ENCODE peak calls at places on chromosomes 5 and 9, in four cellular contexts. One of them, this sample, is unnamed.

GRCh38 chr9:37963936-37964739 is 60.2 kb upstream of the SLC25A51 start:
- DNase-seq in adrenal gland: peak; percentile 63
- DNase-seq in coronary artery: no peak
- DNase-seq in psoas muscle: peak; percentile 46
- DNase-seq in this sample: no peak

GRCh38 chr5:103000089-103000488 is 119.8 kb downstream of the GIN1 start:
- DNase-seq in psoas muscle: no peak
- DNase-seq in adrenal gland: no peak
- DNase-seq in coronary artery: no peak
- DNase-seq in this sample: no peak

GRCh38 chr5:150141544-150142188 is 14.0 kb downstream of the PDGFRB start:
- DNase-seq in coronary artery: no peak
- DNase-seq in adrenal gland: no peak
- DNase-seq in psoas muscle: no peak
- DNase-seq in this sample: no peak

GRCh38 chr5:65199988-65200668 is 281.6 kb downstream of the ADAMTS6 start:
- DNase-seq in adrenal gland: no peak
- DNase-seq in coronary artery: no peak
- DNase-seq in psoas muscle: no peak
- DNase-seq in this sample: no peak

GRCh38 chr9:95044731-95045508 is 272.6 kb downstream of the FANCC start:
- DNase-seq in psoas muscle: peak; percentile 52
- DNase-seq in coronary artery: no peak
- DNase-seq in adrenal gland: no peak
- DNase-seq in this sample: no peak

GRCh38 chr5:72137826-72138409 is 30.6 kb downstream of the MAP1B start:
- DNase-seq in coronary artery: no peak
- DNase-seq in psoas muscle: no peak
- DNase-seq in adrenal gland: no peak
- DNase-seq in this sample: no peak

GRCh38 chr5:35694481-35694880 is 76.8 kb downstream of the SPEF2 start:
- DNase-seq in coronary artery: no peak
- DNase-seq in adrenal gland: no peak
- DNase-seq in psoas muscle: no peak
- DNase-seq in this sample: no peak

GRCh38 chr9:130862747-130863146 is 27.7 kb downstream of the ABL1 start:
- DNase-seq in adrenal gland: no peak
- DNase-seq in coronary artery: peak; percentile 62
- DNase-seq in psoas muscle: no peak
- DNase-seq in this sample: no peak

GRCh38 chr5:24045034-24045433 is 537.6 kb downstream of the PRDM9 start:
- DNase-seq in psoas muscle: no peak
- DNase-seq in adrenal gland: no peak
- DNase-seq in coronary artery: no peak
- DNase-seq in this sample: no peak

GRCh38 chr5:113249216-113249615 is 185.6 kb downstream of the TSSK1B start:
- DNase-seq in psoas muscle: no peak
- DNase-seq in coronary artery: no peak
- DNase-seq in adrenal gland: no peak
- DNase-seq in this sample: no peak

GRCh38 chr5:10601246-10602030 is 37.6 kb downstream of the ANKRD33B start:
- DNase-seq in psoas muscle: peak; percentile 84
- DNase-seq in adrenal gland: peak; percentile 68
- DNase-seq in coronary artery: peak; percentile 94
- DNase-seq in this sample: peak; percentile 92

GRCh38 chr9:125538092-125538473 is 168.9 kb downstream of the MAPKAP1 start:
- DNase-seq in coronary artery: no peak
- DNase-seq in psoas muscle: no peak
- DNase-seq in adrenal gland: peak; percentile 61
- DNase-seq in this sample: no peak

GRCh38 chr5:10797246-10797645 is 36.2 kb upstream of the DAP start:
- DNase-seq in coronary artery: no peak
- DNase-seq in psoas muscle: no peak
- DNase-seq in adrenal gland: no peak
- DNase-seq in this sample: no peak

GRCh38 chr5:26572486-26572885 is 465.9 kb downstream of the CDH9 start:
- DNase-seq in adrenal gland: no peak
- DNase-seq in psoas muscle: no peak
- DNase-seq in coronary artery: no peak
- DNase-seq in this sample: no peak

GRCh38 chr5:75729321-75729720 is 12.1 kb upstream of the POC5 start:
- DNase-seq in psoas muscle: no peak
- DNase-seq in adrenal gland: peak; percentile 69
- DNase-seq in coronary artery: no peak
- DNase-seq in this sample: no peak

GRCh38 chr5:35672995-35673394 is 55.3 kb downstream of the SPEF2 start:
- DNase-seq in adrenal gland: no peak
- DNase-seq in coronary artery: no peak
- DNase-seq in psoas muscle: no peak
- DNase-seq in this sample: no peak

GRCh38 chr5:126481243-126481642 is 58.0 kb downstream of the GRAMD2B start:
- DNase-seq in coronary artery: no peak
- DNase-seq in psoas muscle: no peak
- DNase-seq in adrenal gland: no peak
- DNase-seq in this sample: no peak

GRCh38 chr5:45437746-45438145 is 258.4 kb downstream of the HCN1 start:
- DNase-seq in psoas muscle: no peak
- DNase-seq in coronary artery: no peak
- DNase-seq in adrenal gland: no peak
- DNase-seq in this sample: no peak

GRCh38 chr9:87872079-87872624 is 10.5 kb upstream of the SPATA31E1 start:
- DNase-seq in adrenal gland: no peak
- DNase-seq in coronary artery: no peak
- DNase-seq in psoas muscle: no peak
- DNase-seq in this sample: peak; percentile 54

GRCh38 chr9:82810902-82811301 is 252.0 kb downstream of the RASEF start:
- DNase-seq in psoas muscle: no peak
- DNase-seq in adrenal gland: no peak
- DNase-seq in coronary artery: no peak
- DNase-seq in this sample: no peak

GRCh38 chr9:121771418-121771817 is 120.0 kb downstream of the DAB2IP start:
- DNase-seq in coronary artery: no peak
- DNase-seq in psoas muscle: no peak
- DNase-seq in adrenal gland: no peak
- DNase-seq in this sample: no peak

GRCh38 chr5:10581424-10581748 is 17.5 kb downstream of the ANKRD33B start:
- DNase-seq in psoas muscle: no peak
- DNase-seq in coronary artery: no peak
- DNase-seq in adrenal gland: no peak
- DNase-seq in this sample: no peak

GRCh38 chr5:85545129-85545528 is 1072.6 kb upstream of the COX7C start:
- DNase-seq in coronary artery: no peak
- DNase-seq in psoas muscle: no peak
- DNase-seq in adrenal gland: no peak
- DNase-seq in this sample: no peak

GRCh38 chr5:42168091-42168670 is 243.1 kb downstream of the FBXO4 start:
- DNase-seq in coronary artery: no peak
- DNase-seq in psoas muscle: no peak
- DNase-seq in adrenal gland: no peak
- DNase-seq in this sample: no peak

GRCh38 chr5:145775411-145775810 is 59.7 kb downstream of the PRELID2 start:
- DNase-seq in adrenal gland: no peak
- DNase-seq in coronary artery: no peak
- DNase-seq in psoas muscle: no peak
- DNase-seq in this sample: no peak

GRCh38 chr5:141373673-141374317 is at the start of gene PCDHGA6:
- DNase-seq in psoas muscle: no peak
- DNase-seq in coronary artery: no peak
- DNase-seq in adrenal gland: no peak
- DNase-seq in this sample: no peak
- TF ChIP-seq CTCF in psoas muscle: peak; percentile 36
- TF ChIP-seq CTCF in coronary artery: no peak
- TF ChIP-seq CTCF in adrenal gland: peak; percentile 30
- TF ChIP-seq CTCF in this sample: peak; percentile 62

DNA sequence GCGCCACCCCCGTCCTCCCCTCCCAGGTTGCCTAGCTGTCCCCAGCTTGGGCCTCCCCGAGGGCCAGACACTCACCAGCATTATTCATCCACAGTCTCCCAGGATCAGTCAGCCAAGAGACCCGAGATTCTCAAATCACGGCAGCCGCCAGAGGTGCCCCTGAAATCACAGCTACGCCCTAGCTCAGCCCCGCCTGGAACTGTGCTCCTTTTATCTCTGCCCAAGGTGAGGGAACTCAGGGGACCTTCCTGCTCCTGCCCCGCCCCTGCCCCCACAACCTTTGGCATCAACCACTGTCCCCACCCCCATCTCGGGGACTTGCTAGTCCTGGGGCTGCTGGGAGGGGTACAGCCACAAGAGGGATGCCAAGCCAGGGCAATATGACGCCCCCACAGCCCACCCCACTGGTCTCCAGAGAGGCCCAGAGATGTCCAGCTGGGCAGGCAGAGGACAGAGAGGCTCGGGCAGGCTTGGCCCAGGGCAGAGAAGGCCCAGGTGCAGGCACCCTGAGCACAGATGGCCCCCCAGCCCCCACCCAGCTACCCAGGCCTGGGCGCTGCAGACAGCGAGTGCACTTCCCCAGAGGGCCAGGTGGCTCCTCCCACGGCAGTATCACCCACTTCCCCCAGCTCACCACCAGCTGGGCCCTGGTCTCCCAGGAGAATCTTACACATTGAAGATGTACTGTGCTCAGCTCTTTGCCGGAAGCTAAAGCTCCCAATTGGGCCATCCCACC is at the start of gene FUT7:
- DNase-seq in coronary artery: no peak
- DNase-seq in adrenal gland: no peak
- DNase-seq in psoas muscle: no peak
- DNase-seq in this sample: no peak
- H3K4me3 ChIP-seq in coronary artery: peak within 1 kb of the TSS; percentile 45
- H3K4me3 ChIP-seq in adrenal gland: no peak within 1 kb of the TSS
- H3K4me3 ChIP-seq in psoas muscle: no peak within 1 kb of the TSS
- H3K4me3 ChIP-seq in this sample: no peak within 1 kb of the TSS

DNA sequence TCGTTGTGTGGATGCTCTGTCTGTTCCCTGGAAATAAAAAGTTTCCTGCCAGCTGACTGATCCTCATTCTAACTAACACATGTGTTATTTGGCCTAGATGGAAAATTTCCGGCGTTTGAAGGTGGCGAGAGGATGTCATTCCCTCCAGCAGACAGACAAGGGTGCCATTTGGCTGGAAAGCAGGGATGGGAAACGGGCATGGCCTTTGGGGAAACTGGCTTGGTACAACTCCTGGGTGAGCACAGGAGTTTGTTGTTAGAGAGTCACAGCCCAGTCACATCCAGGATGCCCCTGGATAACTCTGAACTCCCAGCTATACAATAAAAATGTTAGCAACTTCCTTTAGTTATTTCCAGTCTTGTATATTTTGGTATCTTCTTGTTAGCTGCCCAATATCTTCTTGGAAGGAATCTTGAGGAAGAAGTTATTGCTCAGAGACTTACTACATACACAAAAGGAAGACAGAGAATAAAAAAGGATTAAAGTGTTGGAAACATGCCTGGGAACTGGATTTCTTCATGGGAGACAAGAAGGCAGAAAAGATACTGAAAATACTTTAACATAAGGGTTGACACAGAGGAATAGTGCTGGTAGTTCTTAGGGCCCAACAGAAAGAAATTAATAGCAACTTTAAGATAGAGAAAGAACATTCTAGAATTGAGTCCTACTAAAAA is 41.9 kb downstream of the TEK start:
- DNase-seq in coronary artery: no peak
- DNase-seq in psoas muscle: no peak
- DNase-seq in adrenal gland: no peak
- DNase-seq in this sample: no peak
- H3K27ac ChIP-seq in coronary artery: no peak overlapping the region
- H3K27ac ChIP-seq in psoas muscle: no peak overlapping the region
- H3K27ac ChIP-seq in adrenal gland: no peak overlapping the region
- H3K27ac ChIP-seq in this sample: no peak overlapping the region

DNA sequence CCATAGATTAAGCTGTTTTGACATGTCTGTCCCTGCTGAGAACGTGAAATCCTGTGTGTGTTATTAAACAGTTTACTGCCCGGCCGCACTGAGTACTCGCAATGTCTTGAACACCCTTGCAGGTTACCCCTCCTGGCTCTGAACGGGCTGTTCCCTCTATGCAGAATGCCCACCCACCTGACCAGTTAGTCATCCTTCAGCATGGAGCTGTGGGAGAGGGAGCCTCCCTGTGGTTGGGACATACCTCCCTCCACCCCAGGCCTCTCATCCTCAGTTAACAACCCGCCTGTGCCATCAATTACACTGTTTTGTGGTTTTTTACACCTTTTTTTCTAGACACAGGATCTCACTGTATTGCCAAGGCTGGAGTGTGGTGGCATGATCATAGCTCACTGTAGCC is 26.0 kb downstream of the TJP2 start:
- DNase-seq in coronary artery: no peak
- DNase-seq in psoas muscle: no peak
- DNase-seq in adrenal gland: peak; percentile 30
- DNase-seq in this sample: no peak
- TF ChIP-seq CTCF in coronary artery: no peak
- TF ChIP-seq CTCF in psoas muscle: no peak
- TF ChIP-seq CTCF in adrenal gland: no peak
- TF ChIP-seq CTCF in this sample: no peak